ENCODE peak calls at places on chromosomes 11 and 22, in eight cellular contexts. One of them, this sample, is unnamed.

GRCh38 chr22:49999901-50000586 is 12.5 kb downstream of the IL17REL start:
- DNase-seq in stimulated activated CD8-positive, alpha-beta memory T cell treated with anti-CD3 and anti-CD28 coated beads, Interleukin-15, amount 100 ng/mL, for 24 hours: no peak
- DNase-seq in choroid plexus epithelial cell: no peak
- DNase-seq in CD4-positive, CD25-positive, alpha-beta regulatory T cell: no peak
- DNase-seq in tibial artery: no peak
- DNase-seq in NCI-H1092 treated with DMSO at 0.1 percent for 48 hours: no peak
- DNase-seq in right atrium auricular region: no peak
- DNase-seq in activated CD4-positive, CD25-positive, alpha-beta regulatory T cell: no peak
- DNase-seq in this sample: no peak

GRCh38 chr22:19663286-19663815 is 51.0 kb upstream of the SEPTIN5 start:
- DNase-seq in choroid plexus epithelial cell: peak
- DNase-seq in NCI-H1092 treated with DMSO at 0.1 percent for 48 hours: peak
- DNase-seq in activated CD4-positive, CD25-positive, alpha-beta regulatory T cell: no peak
- DNase-seq in tibial artery: peak
- DNase-seq in CD4-positive, CD25-positive, alpha-beta regulatory T cell: no peak
- DNase-seq in stimulated activated CD8-positive, alpha-beta memory T cell treated with anti-CD3 and anti-CD28 coated beads, Interleukin-15, amount 100 ng/mL, for 24 hours: no peak
- DNase-seq in right atrium auricular region: no peak
- DNase-seq in this sample: no peak

GRCh38 chr11:64751136-64751535 is 7.2 kb upstream of the RASGRP2 start:
- DNase-seq in activated CD4-positive, CD25-positive, alpha-beta regulatory T cell: no peak
- DNase-seq in stimulated activated CD8-positive, alpha-beta memory T cell treated with anti-CD3 and anti-CD28 coated beads, Interleukin-15, amount 100 ng/mL, for 24 hours: no peak
- DNase-seq in tibial artery: peak
- DNase-seq in right atrium auricular region: no peak
- DNase-seq in NCI-H1092 treated with DMSO at 0.1 percent for 48 hours: no peak
- DNase-seq in CD4-positive, CD25-positive, alpha-beta regulatory T cell: no peak
- DNase-seq in choroid plexus epithelial cell: no peak
- DNase-seq in this sample: no peak

GRCh38 chr22:18906896-18907295 is 776 bp downstream of the DGCR6 start:
- DNase-seq in right atrium auricular region: no peak
- DNase-seq in CD4-positive, CD25-positive, alpha-beta regulatory T cell: no peak
- DNase-seq in NCI-H1092 treated with DMSO at 0.1 percent for 48 hours: no peak
- DNase-seq in choroid plexus epithelial cell: no peak
- DNase-seq in activated CD4-positive, CD25-positive, alpha-beta regulatory T cell: no peak
- DNase-seq in tibial artery: no peak
- DNase-seq in stimulated activated CD8-positive, alpha-beta memory T cell treated with anti-CD3 and anti-CD28 coated beads, Interleukin-15, amount 100 ng/mL, for 24 hours: no peak
- DNase-seq in this sample: no peak

GRCh38 chr11:330694-331314 is 10.1 kb upstream of the IFITM3 start:
- DNase-seq in choroid plexus epithelial cell: no peak
- DNase-seq in NCI-H1092 treated with DMSO at 0.1 percent for 48 hours: no peak
- DNase-seq in tibial artery: no peak
- DNase-seq in right atrium auricular region: no peak
- DNase-seq in activated CD4-positive, CD25-positive, alpha-beta regulatory T cell: no peak
- DNase-seq in stimulated activated CD8-positive, alpha-beta memory T cell treated with anti-CD3 and anti-CD28 coated beads, Interleukin-15, amount 100 ng/mL, for 24 hours: no peak
- DNase-seq in CD4-positive, CD25-positive, alpha-beta regulatory T cell: no peak
- DNase-seq in this sample: no peak

GRCh38 chr11:132631956-132632355 is 900.3 kb downstream of the OPCML start:
- DNase-seq in stimulated activated CD8-positive, alpha-beta memory T cell treated with anti-CD3 and anti-CD28 coated beads, Interleukin-15, amount 100 ng/mL, for 24 hours: no peak
- DNase-seq in tibial artery: no peak
- DNase-seq in choroid plexus epithelial cell: peak
- DNase-seq in NCI-H1092 treated with DMSO at 0.1 percent for 48 hours: no peak
- DNase-seq in CD4-positive, CD25-positive, alpha-beta regulatory T cell: no peak
- DNase-seq in activated CD4-positive, CD25-positive, alpha-beta regulatory T cell: no peak
- DNase-seq in right atrium auricular region: no peak
- DNase-seq in this sample: no peak

GRCh38 chr11:6022954-6023353 is 7.6 kb downstream of the OR56A1 start:
- DNase-seq in tibial artery: no peak
- DNase-seq in stimulated activated CD8-positive, alpha-beta memory T cell treated with anti-CD3 and anti-CD28 coated beads, Interleukin-15, amount 100 ng/mL, for 24 hours: no peak
- DNase-seq in choroid plexus epithelial cell: peak
- DNase-seq in right atrium auricular region: no peak
- DNase-seq in CD4-positive, CD25-positive, alpha-beta regulatory T cell: no peak
- DNase-seq in activated CD4-positive, CD25-positive, alpha-beta regulatory T cell: no peak
- DNase-seq in NCI-H1092 treated with DMSO at 0.1 percent for 48 hours: peak
- DNase-seq in this sample: peak

GRCh38 chr22:48872271-48873260 is 955.1 kb downstream of the BRD1 start:
- DNase-seq in stimulated activated CD8-positive, alpha-beta memory T cell treated with anti-CD3 and anti-CD28 coated beads, Interleukin-15, amount 100 ng/mL, for 24 hours: no peak
- DNase-seq in CD4-positive, CD25-positive, alpha-beta regulatory T cell: no peak
- DNase-seq in right atrium auricular region: no peak
- DNase-seq in NCI-H1092 treated with DMSO at 0.1 percent for 48 hours: no peak
- DNase-seq in activated CD4-positive, CD25-positive, alpha-beta regulatory T cell: no peak
- DNase-seq in tibial artery: no peak
- DNase-seq in choroid plexus epithelial cell: no peak
- DNase-seq in this sample: no peak

GRCh38 chr11:126790550-126790981 is 210.0 kb downstream of the KIRREL3 start:
- DNase-seq in right atrium auricular region: no peak
- DNase-seq in activated CD4-positive, CD25-positive, alpha-beta regulatory T cell: no peak
- DNase-seq in NCI-H1092 treated with DMSO at 0.1 percent for 48 hours: no peak
- DNase-seq in stimulated activated CD8-positive, alpha-beta memory T cell treated with anti-CD3 and anti-CD28 coated beads, Interleukin-15, amount 100 ng/mL, for 24 hours: no peak
- DNase-seq in CD4-positive, CD25-positive, alpha-beta regulatory T cell: no peak
- DNase-seq in choroid plexus epithelial cell: peak
- DNase-seq in tibial artery: no peak
- DNase-seq in this sample: no peak

GRCh38 chr11:17954395-17955252 is 58.2 kb downstream of the SERGEF start:
- DNase-seq in CD4-positive, CD25-positive, alpha-beta regulatory T cell: no peak
- DNase-seq in choroid plexus epithelial cell: peak
- DNase-seq in NCI-H1092 treated with DMSO at 0.1 percent for 48 hours: no peak
- DNase-seq in tibial artery: no peak
- DNase-seq in activated CD4-positive, CD25-positive, alpha-beta regulatory T cell: no peak
- DNase-seq in stimulated activated CD8-positive, alpha-beta memory T cell treated with anti-CD3 and anti-CD28 coated beads, Interleukin-15, amount 100 ng/mL, for 24 hours: no peak
- DNase-seq in right atrium auricular region: no peak
- DNase-seq in this sample: no peak

GRCh38 chr11:35148163-35148562 is 9.2 kb downstream of the CD44 start:
- DNase-seq in choroid plexus epithelial cell: no peak
- DNase-seq in stimulated activated CD8-positive, alpha-beta memory T cell treated with anti-CD3 and anti-CD28 coated beads, Interleukin-15, amount 100 ng/mL, for 24 hours: no peak
- DNase-seq in NCI-H1092 treated with DMSO at 0.1 percent for 48 hours: no peak
- DNase-seq in right atrium auricular region: no peak
- DNase-seq in tibial artery: no peak
- DNase-seq in CD4-positive, CD25-positive, alpha-beta regulatory T cell: peak
- DNase-seq in activated CD4-positive, CD25-positive, alpha-beta regulatory T cell: no peak
- DNase-seq in this sample: no peak

This sample was measured in NCI-H345.